ENCODE peak calls at places on chromosome 13, in four cellular contexts. One of them, this sample, is unnamed.

GRCh38 chr13:98543380-98544104 is 33.4 kb downstream of the STK24 start:
- DNase-seq in Peyer's patch: no peak
- DNase-seq in thyroid gland: no peak
- DNase-seq in lower lobe of right lung: no peak
- DNase-seq in this sample: no peak

GRCh38 chr13:111152836-111153235 is 37.7 kb downstream of the ARHGEF7 start:
- DNase-seq in Peyer's patch: no peak
- DNase-seq in lower lobe of right lung: no peak
- DNase-seq in thyroid gland: no peak
- DNase-seq in this sample: peak; percentile 72

GRCh38 chr13:72097568-72097967 is 230.6 kb upstream of the DACH1 start:
- DNase-seq in Peyer's patch: no peak
- DNase-seq in lower lobe of right lung: no peak
- DNase-seq in thyroid gland: no peak
- DNase-seq in this sample: no peak

GRCh38 chr13:66503890-66504289 is 726.2 kb downstream of the PCDH9 start:
- DNase-seq in Peyer's patch: no peak
- DNase-seq in lower lobe of right lung: no peak
- DNase-seq in thyroid gland: no peak
- DNase-seq in this sample: no peak

GRCh38 chr13:34156841-34157365 is 339.0 kb downstream of the RFC3 start:
- DNase-seq in lower lobe of right lung: peak; percentile 81
- DNase-seq in thyroid gland: peak; percentile 85
- DNase-seq in Peyer's patch: peak; percentile 62
- DNase-seq in this sample: peak; percentile 91

GRCh38 chr13:46778879-46779278 is 18.1 kb downstream of the ESD start:
- DNase-seq in lower lobe of right lung: no peak
- DNase-seq in thyroid gland: no peak
- DNase-seq in Peyer's patch: no peak
- DNase-seq in this sample: no peak

GRCh38 chr13:21542563-21542962 is 61.4 kb downstream of the MICU2 start:
- DNase-seq in lower lobe of right lung: no peak
- DNase-seq in thyroid gland: no peak
- DNase-seq in Peyer's patch: no peak
- DNase-seq in this sample: no peak

GRCh38 chr13:33761744-33762143 is 56.2 kb upstream of the RFC3 start:
- DNase-seq in thyroid gland: peak; percentile 78
- DNase-seq in Peyer's patch: no peak
- DNase-seq in lower lobe of right lung: no peak
- DNase-seq in this sample: no peak

GRCh38 chr13:53010374-53011105 is 18.1 kb upstream of the OLFM4 start:
- DNase-seq in Peyer's patch: peak; percentile 62
- DNase-seq in lower lobe of right lung: no peak
- DNase-seq in thyroid gland: peak; percentile 94
- DNase-seq in this sample: peak; percentile 97

GRCh38 chr13:31588331-31588730 is 151.0 kb upstream of the RXFP2 start:
- DNase-seq in Peyer's patch: no peak
- DNase-seq in thyroid gland: no peak
- DNase-seq in lower lobe of right lung: no peak
- DNase-seq in this sample: peak; percentile 3

GRCh38 chr13:61277088-61277487 is 138.6 kb downstream of the PCDH20 start:
- DNase-seq in lower lobe of right lung: no peak
- DNase-seq in thyroid gland: no peak
- DNase-seq in Peyer's patch: no peak
- DNase-seq in this sample: no peak

GRCh38 chr13:41562083-41562482 is 104.7 kb downstream of the RGCC start:
- DNase-seq in thyroid gland: peak; percentile 17
- DNase-seq in Peyer's patch: no peak
- DNase-seq in lower lobe of right lung: no peak
- DNase-seq in this sample: no peak

GRCh38 chr13:53783466-53783865 is 754.9 kb downstream of the OLFM4 start:
- DNase-seq in lower lobe of right lung: no peak
- DNase-seq in thyroid gland: no peak
- DNase-seq in Peyer's patch: no peak
- DNase-seq in this sample: peak; percentile 36

GRCh38 chr13:31476753-31477152 is 262.6 kb upstream of the RXFP2 start:
- DNase-seq in Peyer's patch: no peak
- DNase-seq in thyroid gland: no peak
- DNase-seq in lower lobe of right lung: no peak
- DNase-seq in this sample: no peak

GRCh38 chr13:98976941-98977340 is 923 bp downstream of the DOCK9 start:
- DNase-seq in Peyer's patch: no peak
- DNase-seq in thyroid gland: no peak
- DNase-seq in lower lobe of right lung: no peak
- DNase-seq in this sample: no peak

GRCh38 chr13:30918662-30919405 is 12.8 kb downstream of the MEDAG start:
- DNase-seq in lower lobe of right lung: no peak
- DNase-seq in Peyer's patch: no peak
- DNase-seq in thyroid gland: no peak
- DNase-seq in this sample: no peak

GRCh38 chr13:34164585-34164984 is 346.6 kb downstream of the RFC3 start:
- DNase-seq in thyroid gland: peak; percentile 48
- DNase-seq in Peyer's patch: no peak
- DNase-seq in lower lobe of right lung: no peak
- DNase-seq in this sample: no peak

GRCh38 chr13:73000027-73000674 is 58.7 kb upstream of the KLF5 start:
- DNase-seq in Peyer's patch: no peak
- DNase-seq in thyroid gland: no peak
- DNase-seq in lower lobe of right lung: no peak
- DNase-seq in this sample: peak; percentile 49

GRCh38 chr13:76696370-76696769 is 189.8 kb downstream of the KCTD12 start:
- DNase-seq in Peyer's patch: no peak
- DNase-seq in thyroid gland: no peak
- DNase-seq in lower lobe of right lung: no peak
- DNase-seq in this sample: no peak

GRCh38 chr13:68927387-68928026 is 1180.1 kb upstream of the ATXN8OS start:
- DNase-seq in thyroid gland: no peak
- DNase-seq in lower lobe of right lung: no peak
- DNase-seq in Peyer's patch: no peak
- DNase-seq in this sample: no peak

GRCh38 chr13:24670927-24671326 is 9.3 kb upstream of the ATP12A start:
- DNase-seq in thyroid gland: no peak
- DNase-seq in lower lobe of right lung: no peak
- DNase-seq in Peyer's patch: no peak
- DNase-seq in this sample: no peak

GRCh38 chr13:37001921-37002250 is 1.3 kb downstream of the EXOSC8 start:
- DNase-seq in lower lobe of right lung: no peak
- DNase-seq in Peyer's patch: no peak
- DNase-seq in thyroid gland: no peak
- DNase-seq in this sample: no peak

GRCh38 chr13:21011378-21011777 is 50.0 kb downstream of the LATS2 start:
- DNase-seq in thyroid gland: no peak
- DNase-seq in Peyer's patch: no peak
- DNase-seq in lower lobe of right lung: no peak
- DNase-seq in this sample: no peak

GRCh38 chr13:74819549-74819948 is 662.4 kb downstream of the TBC1D4 start:
- DNase-seq in Peyer's patch: no peak
- DNase-seq in thyroid gland: no peak
- DNase-seq in lower lobe of right lung: no peak
- DNase-seq in this sample: no peak

GRCh38 chr13:91216928-91217700 is 130.4 kb upstream of the MIR17HG start:
- DNase-seq in thyroid gland: no peak
- DNase-seq in lower lobe of right lung: no peak
- DNase-seq in Peyer's patch: no peak
- DNase-seq in this sample: no peak

GRCh38 chr13:36275190-36276002 is 22.2 kb downstream of the CCDC169 start:
- DNase-seq in thyroid gland: no peak
- DNase-seq in Peyer's patch: no peak
- DNase-seq in lower lobe of right lung: no peak
- DNase-seq in this sample: peak; percentile 18

GRCh38 chr13:102035969-102036368 is 365.9 kb downstream of the FGF14 start:
- DNase-seq in Peyer's patch: no peak
- DNase-seq in lower lobe of right lung: no peak
- DNase-seq in thyroid gland: no peak
- DNase-seq in this sample: no peak

GRCh38 chr13:65971541-65971940 is 1258.6 kb downstream of the PCDH9 start:
- DNase-seq in thyroid gland: no peak
- DNase-seq in lower lobe of right lung: no peak
- DNase-seq in Peyer's patch: no peak
- DNase-seq in this sample: no peak

GRCh38 chr13:108213946-108214345 is 1.4 kb downstream of the LIG4 start:
- DNase-seq in thyroid gland: no peak
- DNase-seq in Peyer's patch: no peak
- DNase-seq in lower lobe of right lung: no peak
- DNase-seq in this sample: no peak

GRCh38 chr13:74251778-74252519 is 117.7 kb upstream of the KLF12 start:
- DNase-seq in lower lobe of right lung: no peak
- DNase-seq in Peyer's patch: no peak
- DNase-seq in thyroid gland: peak; percentile 4
- DNase-seq in this sample: peak; percentile 25

GRCh38 chr13:113886561-113887112 is 22.8 kb upstream of the GAS6 start:
- DNase-seq in Peyer's patch: no peak
- DNase-seq in thyroid gland: no peak
- DNase-seq in lower lobe of right lung: no peak
- DNase-seq in this sample: no peak
- H3K4me1 ChIP-seq in Peyer's patch: no peaks in the 10 kb centered on the region
- H3K4me1 ChIP-seq in thyroid gland: peaks cover 47% of the 10 kb centered on the region
- H3K4me1 ChIP-seq in lower lobe of right lung: peaks cover 15% of the 10 kb centered on the region
- H3K4me1 ChIP-seq in this sample: no peaks in the 10 kb centered on the region

DNA sequence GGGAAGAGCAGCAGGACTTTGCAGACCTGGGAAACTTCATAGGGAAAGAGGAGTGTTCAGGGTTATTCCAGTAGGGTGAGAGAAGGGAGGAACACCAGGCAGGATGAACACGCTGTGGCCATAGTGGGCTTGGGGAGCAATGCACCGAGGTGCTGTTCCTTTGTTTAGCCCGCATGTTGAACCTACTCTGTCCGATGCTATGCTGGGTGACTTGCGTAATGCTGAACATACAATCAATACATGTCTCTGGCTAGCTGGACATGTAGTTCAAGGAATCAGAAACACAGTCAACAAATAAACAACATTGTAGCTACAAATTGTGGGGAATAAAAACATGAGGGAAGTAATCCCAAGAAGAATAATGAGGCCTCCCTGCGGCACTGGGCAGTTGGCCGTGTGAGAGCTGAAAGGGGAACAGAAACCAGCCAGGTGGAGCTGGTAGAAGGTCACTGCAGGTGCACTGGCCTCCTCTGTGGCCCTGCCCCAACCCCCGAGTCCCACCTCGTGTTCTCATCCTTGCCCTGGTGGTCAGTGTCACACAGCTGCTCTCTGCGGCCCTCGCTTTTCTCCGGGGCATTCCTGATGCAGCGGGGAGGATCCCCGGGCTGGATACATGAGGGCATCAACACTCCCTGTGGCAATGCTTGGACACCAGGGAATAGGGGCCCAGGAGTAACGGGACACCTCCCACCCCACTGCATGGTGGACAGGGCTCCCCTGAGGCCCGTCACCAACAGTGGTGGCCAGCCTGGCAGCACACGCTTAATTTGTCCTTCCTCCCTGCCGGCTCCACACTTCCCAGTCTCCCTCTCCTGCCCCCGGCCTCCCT is 36.9 kb upstream of the TUBGCP3 start:
- DNase-seq in thyroid gland: no peak
- DNase-seq in Peyer's patch: no peak
- DNase-seq in lower lobe of right lung: no peak
- DNase-seq in this sample: no peak
- H3K27me3 ChIP-seq in thyroid gland: no peaks in the 10 kb centered on the region
- H3K27me3 ChIP-seq in Peyer's patch: no peaks in the 10 kb centered on the region
- H3K27me3 ChIP-seq in lower lobe of right lung: peaks cover 4% of the 10 kb centered on the region
- H3K27me3 ChIP-seq in this sample: no peaks in the 10 kb centered on the region

GRCh38 chr13:26758496-26759155 is 2.0 kb downstream of the GPR12 start:
- DNase-seq in lower lobe of right lung: no peak
- DNase-seq in Peyer's patch: no peak
- DNase-seq in thyroid gland: no peak
- DNase-seq in this sample: no peak

GRCh38 chr13:26759156-26759906 is 1.3 kb downstream of the GPR12 start:
- DNase-seq in lower lobe of right lung: no peak
- DNase-seq in thyroid gland: no peak
- DNase-seq in Peyer's patch: no peak
- DNase-seq in this sample: no peak

GRCh38 chr13:26760835-26761582 is 423 bp upstream of the GPR12 start:
- DNase-seq in Peyer's patch: no peak
- DNase-seq in thyroid gland: no peak
- DNase-seq in lower lobe of right lung: no peak
- DNase-seq in this sample: no peak

DNA sequence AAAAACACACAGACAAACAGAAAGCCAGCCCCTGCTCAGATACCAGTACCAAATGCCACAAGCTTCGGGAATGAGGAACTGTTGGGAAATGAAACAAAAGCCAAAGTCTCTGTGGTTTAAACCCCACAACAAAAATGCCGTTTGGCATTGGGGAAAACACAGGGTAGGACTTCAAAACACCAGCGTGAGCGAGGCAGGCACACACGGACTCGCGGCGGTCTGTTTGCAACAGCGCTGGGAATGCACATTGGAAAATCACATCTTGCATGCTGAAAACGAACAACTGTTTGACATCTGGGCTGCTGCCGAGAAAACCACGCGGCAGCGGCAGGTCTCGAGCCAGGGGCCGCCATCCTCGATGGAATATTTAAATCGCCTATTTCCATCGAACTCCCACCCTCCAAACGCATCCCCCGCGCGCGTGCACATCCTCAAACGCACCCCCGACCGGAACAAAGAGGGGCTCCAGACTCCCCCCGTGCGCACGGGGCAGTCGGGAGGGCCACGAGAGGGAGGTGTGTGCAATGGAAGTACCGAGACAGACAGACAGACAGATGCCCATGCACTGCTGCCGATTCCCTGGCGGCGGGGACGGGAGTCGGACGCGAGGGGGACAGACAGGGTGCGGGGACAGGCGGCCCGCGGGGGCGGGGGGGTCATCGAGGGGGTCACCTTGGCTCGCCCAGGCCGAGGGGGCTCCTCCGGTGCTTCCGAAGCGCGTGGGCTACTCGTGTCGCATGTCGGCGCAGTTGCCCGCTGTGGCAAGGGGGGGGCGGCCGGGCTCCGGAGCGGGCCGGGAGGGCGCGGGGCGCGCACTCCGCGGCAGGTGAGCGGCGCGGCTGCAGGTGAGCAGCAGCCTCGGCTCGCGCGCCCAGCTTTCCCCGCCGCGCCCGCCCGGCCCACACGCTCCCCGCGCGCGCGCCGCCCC is at the start of gene GPR12:
- DNase-seq in Peyer's patch: no peak
- DNase-seq in thyroid gland: no peak
- DNase-seq in lower lobe of right lung: no peak
- DNase-seq in this sample: no peak
- H3K4me3 ChIP-seq in Peyer's patch: no peak within 1 kb of the TSS
- H3K4me3 ChIP-seq in thyroid gland: no peak within 1 kb of the TSS
- H3K4me3 ChIP-seq in lower lobe of right lung: peak within 1 kb of the TSS; percentile 38
- H3K4me3 ChIP-seq in this sample: no peak within 1 kb of the TSS

DNA sequence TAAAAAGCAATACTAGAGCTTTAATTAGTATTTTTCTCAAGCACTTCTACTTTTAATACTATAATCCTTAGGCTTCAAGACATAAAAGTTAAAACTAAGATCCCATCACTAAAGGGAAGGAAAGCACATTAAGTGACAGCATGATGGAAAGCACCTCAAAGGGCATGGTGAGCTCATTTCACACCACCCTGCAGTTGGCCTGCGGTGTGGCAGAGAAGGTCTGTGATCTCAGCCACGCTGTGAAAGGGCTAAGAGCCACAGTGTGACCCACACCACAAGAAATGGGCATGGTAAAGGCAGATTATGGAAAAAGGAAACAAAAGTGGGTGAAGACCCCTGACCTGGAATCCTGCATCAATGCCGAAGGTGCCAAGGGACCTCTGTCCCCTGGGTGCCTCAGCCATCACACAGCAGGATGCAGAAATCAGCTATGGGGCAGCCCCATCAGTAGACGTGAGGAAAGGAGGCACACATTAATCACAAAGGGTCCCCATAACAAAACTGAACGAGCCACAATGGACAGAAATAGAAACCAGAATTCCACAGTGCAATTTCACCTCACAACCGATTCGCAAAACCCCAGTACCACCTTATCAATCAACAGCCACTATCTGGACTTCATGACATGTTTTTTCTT is 33.6 kb downstream of the TUBGCP3 start:
- DNase-seq in Peyer's patch: no peak
- DNase-seq in thyroid gland: no peak
- DNase-seq in lower lobe of right lung: no peak
- DNase-seq in this sample: no peak
- H3K4me1 ChIP-seq in Peyer's patch: no peaks in the 10 kb centered on the region
- H3K4me1 ChIP-seq in thyroid gland: no peaks in the 10 kb centered on the region
- H3K4me1 ChIP-seq in lower lobe of right lung: no peaks in the 10 kb centered on the region
- H3K4me1 ChIP-seq in this sample: no peaks in the 10 kb centered on the region